ENCODE peak calls at places on chromosome 4, in four cellular contexts. P is GM12878, J is K562, M is HL-60. O is an unnamed sample.

GRCh38 chr4:74095886-74096264 is 3.1 kb downstream of the CXCL2 start:
- DNase-seq in P (no peak), J (no peak), M (no peak), O (no peak)

GRCh38 chr4:1411436-1412375 is 5.5 kb upstream of the NKX1-1 start:
- DNase-seq in P (no peak), J (no peak), M (no peak), O (peak)

GRCh38 chr4:40283968-40284367 is 51.2 kb upstream of the CHRNA9 start:
- DNase-seq in P (no peak), J (peak), M (no peak), O (no peak)

GRCh38 chr4:63841266-63841665 is 568.0 kb downstream of the TECRL start:
- DNase-seq in P (no peak), J (no peak), M (no peak), O (no peak)

GRCh38 chr4:111991797-111992196 is 153.5 kb upstream of the FAM241A start:
- DNase-seq in P (peak), J (no peak), M (no peak), O (no peak)

GRCh38 chr4:121614136-121614535 is 82.6 kb downstream of the ANXA5 start:
- DNase-seq in P (no peak), J (no peak), M (no peak), O (no peak)

GRCh38 chr4:73776363-73776762 is 36.0 kb downstream of the CXCL8 start:
- DNase-seq in P (no peak), J (peak), M (peak), O (no peak)

GRCh38 chr4:158051401-158052235 is 121.2 kb downstream of the GASK1B start:
- DNase-seq in P (no peak), J (no peak), M (no peak), O (no peak)

GRCh38 chr4:3494501-3494900 is 31.4 kb downstream of the DOK7 start:
- DNase-seq in P (no peak), J (no peak), M (no peak), O (no peak)

GRCh38 chr4:138035781-138036258 is 206.3 kb downstream of the SLC7A11 start:
- DNase-seq in P (peak), J (peak), M (peak), O (peak)

GRCh38 chr4:112766422-112766821 is 129.5 kb downstream of the LARP7 start:
- DNase-seq in P (no peak), J (peak), M (peak), O (no peak)

GRCh38 chr4:13988347-13989265 is 361.1 kb upstream of the BOD1L1 start:
- DNase-seq in P (no peak), J (no peak), M (no peak), O (no peak)

GRCh38 chr4:62544428-62544827 is 1344.3 kb downstream of the ADGRL3 start:
- DNase-seq in P (no peak), J (no peak), M (no peak), O (no peak)

GRCh38 chr4:54320826-54321320 is 91.8 kb downstream of the PDGFRA start:
- DNase-seq in P (no peak), J (no peak), M (no peak), O (no peak)

GRCh38 chr4:79141530-79141929 is 184.3 kb downstream of the NAA11 start:
- DNase-seq in P (no peak), J (peak), M (peak), O (no peak)

GRCh38 chr4:3436798-3437581 is 4.8 kb upstream of the HGFAC start:
- DNase-seq in P (peak), J (no peak), M (no peak), O (no peak)

GRCh38 chr4:29970626-29971025 is 749.5 kb upstream of the PCDH7 start:
- DNase-seq in P (no peak), J (no peak), M (no peak), O (no peak)

GRCh38 chr4:56388311-56388710 is 1.0 kb upstream of the AASDH start:
- DNase-seq in P (no peak), J (peak), M (no peak), O (no peak)

GRCh38 chr4:133581971-133582619 is 433.0 kb downstream of the PCDH10 start:
- DNase-seq in P (no peak), J (no peak), M (no peak), O (no peak)

GRCh38 chr4:67030636-67031035 is 514.7 kb downstream of the CENPC start:
- DNase-seq in P (no peak), J (no peak), M (no peak), O (no peak)

GRCh38 chr4:3677671-3678070 is 88.5 kb upstream of the ADRA2C start:
- DNase-seq in P (no peak), J (no peak), M (peak), O (no peak)

GRCh38 chr4:70993181-70994068 is at the start of gene DCK:
- DNase-seq in P (no peak), J (peak), M (peak), O (peak)
- TF ChIP-seq POLR2AphosphoS5 in P (peak), J (peak), M (peak), O (peak)

DNA sequence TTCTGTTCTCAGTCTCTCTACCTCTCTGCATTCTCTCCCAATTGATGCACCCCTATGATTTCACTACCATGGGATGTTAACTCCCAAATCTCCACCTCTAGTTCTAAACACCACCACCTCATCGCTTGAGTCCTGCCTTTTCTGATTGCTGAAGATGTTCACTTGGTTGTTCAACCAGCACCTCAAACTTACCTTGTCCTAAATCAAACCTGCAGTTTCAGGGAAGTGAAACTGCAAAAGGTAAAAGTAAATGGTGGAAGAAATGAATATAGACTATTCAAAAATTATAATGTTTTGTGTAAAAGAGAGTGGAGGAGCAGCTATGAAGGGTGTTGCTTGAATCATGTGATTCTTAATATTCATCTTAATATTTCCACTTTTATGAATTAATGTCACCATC is 91.0 kb downstream of the PDE5A start:
- DNase-seq in P (no peak), J (no peak), M (no peak), O (no peak)
- TF ChIP-seq SPI1 in P (peak), J (no peak), M (no peak), O (peak)

DNA sequence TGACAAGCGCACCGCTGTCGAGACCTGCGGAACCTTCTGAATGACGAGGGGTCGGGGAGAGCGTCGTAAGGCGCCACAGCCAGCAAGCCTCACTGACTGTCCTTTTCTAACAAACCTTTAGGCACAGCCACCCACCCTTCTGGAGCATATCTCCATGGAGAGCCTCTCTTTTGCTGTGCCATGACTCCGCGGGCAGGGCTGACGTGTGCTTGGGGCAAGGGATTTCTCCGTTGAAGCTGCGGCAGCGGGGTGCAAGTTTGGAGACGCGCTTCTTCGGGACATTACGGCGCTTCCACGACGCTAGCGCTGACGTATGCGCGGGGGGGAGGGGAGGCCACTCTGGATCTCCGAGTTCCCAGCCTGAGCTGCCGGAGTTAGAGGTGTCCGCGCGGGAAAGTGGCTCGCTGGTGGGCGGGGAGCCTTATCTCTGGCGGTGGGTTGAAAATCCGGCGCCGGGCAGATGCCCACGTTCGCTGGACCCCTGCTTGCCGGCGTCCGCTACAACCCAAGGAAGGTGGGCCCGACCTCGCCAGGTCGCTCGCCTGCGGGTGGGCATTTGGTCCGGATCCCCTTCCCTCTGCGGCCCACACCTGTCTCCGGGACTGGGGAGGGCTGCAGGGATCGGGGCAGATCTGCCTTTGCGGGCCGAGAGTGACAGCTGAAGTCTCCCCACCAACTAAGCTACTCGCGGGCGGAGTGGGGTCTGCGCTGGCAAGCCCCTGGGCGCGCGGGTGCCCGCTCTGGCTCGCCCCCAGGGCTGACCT is 540 bp upstream of the SLC10A7 start:
- DNase-seq in P (peak), J (peak), M (peak), O (peak)
- TF ChIP-seq POLR2AphosphoS5 in P (no peak), J (peak), M (peak), O (peak)

GRCh38 chr4:77415689-77416088 is 189.9 kb upstream of the CXCL13 start:
- DNase-seq in P (no peak), J (no peak), M (no peak), O (no peak)
- TF ChIP-seq SPI1 in P (no peak), J (no peak), M (no peak), O (no peak)